ENCODE peak calls at places on chromosomes 12 and 14, in six cellular contexts. Z is NCI-H1092 treated with DMSO at 0.1 percent for 48 hours; B is activated CD4-positive, alpha-beta T cell treated with anti-CD3 and anti-CD28 coated beads, Interleukin-2, amount 50 U/mL, for 24 hours; D is mucosa of descending colon; W is D341Med; H is ureter. V is an unnamed sample.
A peak's percentile ranks its signal among the peaks of the same experiment; 100 is the strongest.

GRCh38 chr12:49322367-49322707 is 718 bp upstream of the TROAP start:
- DNase-seq in Z (no peak), B (no peak), D (no peak), W (no peak), H (no peak), V (no peak)

GRCh38 chr12:16019131-16019530 is 108.0 kb downstream of the DERA start:
- DNase-seq in Z (no peak), B (no peak), D (no peak), W (no peak), H (no peak), V (no peak)

GRCh38 chr12:7113389-7113871 is 4.4 kb upstream of the C1RL start:
- DNase-seq in Z (peak; percentile 11), B (peak; percentile 35), D (peak; percentile 42), W (peak; percentile 67), H (no peak), V (no peak)

GRCh38 chr14:23300687-23301223 is 1.9 kb downstream of the PPP1R3E start:
- DNase-seq in Z (peak; percentile 79), B (no peak), D (peak; percentile 48), W (no peak), H (no peak), V (peak; percentile 62)

GRCh38 chr12:6451348-6452244 is at the start of gene TAPBPL:
- DNase-seq in Z (peak; percentile 95), B (peak; percentile 81), D (peak; percentile 91), W (no peak), H (peak; percentile 91), V (peak; percentile 87)

GRCh38 chr14:88289214-88289613 is 33.9 kb downstream of the KCNK10 start:
- DNase-seq in Z (no peak), B (no peak), D (no peak), W (no peak), H (no peak), V (no peak)

GRCh38 chr12:77746108-77746507 is 84.6 kb upstream of the NAV3 start:
- DNase-seq in Z (peak; percentile 97), B (no peak), D (peak; percentile 24), W (no peak), H (no peak), V (no peak)

GRCh38 chr12:3218150-3218845 is 141.1 kb downstream of the TSPAN9 start:
- DNase-seq in Z (peak; percentile 92), B (no peak), D (peak; percentile 47), W (peak; percentile 88), H (peak; percentile 82), V (peak; percentile 77)

GRCh38 chr12:121346747-121347146 is 5.5 kb downstream of the ANAPC5 start:
- DNase-seq in Z (no peak), B (no peak), D (no peak), W (no peak), H (no peak), V (no peak)

GRCh38 chr12:47835831-47836155 is 16.1 kb upstream of the HDAC7 start:
- DNase-seq in Z (no peak), B (no peak), D (no peak), W (no peak), H (no peak), V (no peak)

GRCh38 chr12:62903151-62903550 is 31.8 kb downstream of the PPM1H start:
- DNase-seq in Z (no peak), B (no peak), D (no peak), W (no peak), H (no peak), V (no peak)

GRCh38 chr14:76203086-76204001 is 51.6 kb downstream of the GPATCH2L start:
- DNase-seq in Z (no peak), B (no peak), D (peak; percentile 16), W (no peak), H (no peak), V (no peak)

GRCh38 chr12:45050751-45051489 is at the start of gene DBX2:
- DNase-seq in Z (no peak), B (no peak), D (no peak), W (peak; percentile 80), H (no peak), V (no peak)

GRCh38 chr14:67228325-67228984 is 12.8 kb upstream of the PALS1 start:
- DNase-seq in Z (no peak), B (no peak), D (no peak), W (no peak), H (no peak), V (no peak)

GRCh38 chr12:47777741-47778558 is 4.9 kb downstream of the SLC48A1 start:
- DNase-seq in Z (no peak), B (no peak), D (peak; percentile 10), W (no peak), H (no peak), V (no peak)

GRCh38 chr12:26124491-26125450 is at the start of gene BHLHE41:
- DNase-seq in Z (no peak), B (no peak), D (peak; percentile 80), W (peak; percentile 46), H (peak; percentile 93), V (peak; percentile 68)

GRCh38 chr12:92118826-92119536 is 26.7 kb downstream of the BTG1 start:
- DNase-seq in Z (no peak), B (no peak), D (no peak), W (no peak), H (no peak), V (no peak)

GRCh38 chr12:14275886-14276285 is 89.6 kb upstream of the ATF7IP start:
- DNase-seq in Z (no peak), B (no peak), D (no peak), W (no peak), H (no peak), V (no peak)

GRCh38 chr14:88424573-88424972 is 39.1 kb downstream of the SPATA7 start:
- DNase-seq in Z (no peak), B (no peak), D (no peak), W (no peak), H (no peak), V (no peak)

GRCh38 chr12:21026302-21026701 is 104.7 kb upstream of the SLCO1B1 start:
- DNase-seq in Z (no peak), B (no peak), D (no peak), W (no peak), H (no peak), V (no peak)

GRCh38 chr12:117622741-117623140 is 261.3 kb upstream of the NOS1 start:
- DNase-seq in Z (no peak), B (no peak), D (no peak), W (no peak), H (no peak), V (no peak)

GRCh38 chr12:24062642-24063245 is 113.3 kb upstream of the SOX5 start:
- DNase-seq in Z (no peak), B (no peak), D (no peak), W (no peak), H (no peak), V (no peak)

GRCh38 chr14:91862417-91862816 is 4.9 kb downstream of the TC2N start:
- DNase-seq in Z (no peak), B (no peak), D (no peak), W (no peak), H (no peak), V (no peak)

GRCh38 chr12:53974084-53975018 is at the start of gene HOTAIR:
- DNase-seq in Z (peak; percentile 53), B (no peak), D (no peak), W (peak; percentile 69), H (no peak), V (no peak)

GRCh38 chr12:65497645-65498044 is 219.2 kb downstream of the MSRB3 start:
- DNase-seq in Z (no peak), B (no peak), D (no peak), W (no peak), H (no peak), V (no peak)

GRCh38 chr14:104135121-104135903 is 3.1 kb upstream of the KIF26A start:
- DNase-seq in Z (peak; percentile 10), B (no peak), D (no peak), W (peak; percentile 69), H (no peak), V (no peak)

GRCh38 chr12:6376079-6376941 is 947 bp upstream of the SCNN1A start:
- DNase-seq in Z (no peak), B (no peak), D (no peak), W (no peak), H (peak; percentile 73), V (peak; percentile 86)

GRCh38 chr12:125549171-125549570 is 483.9 kb downstream of the AACS start:
- DNase-seq in Z (no peak), B (no peak), D (no peak), W (no peak), H (no peak), V (no peak)

GRCh38 chr14:50308363-50308762 is 3.7 kb downstream of the L2HGDH start:
- DNase-seq in Z (no peak), B (no peak), D (no peak), W (no peak), H (no peak), V (no peak)

GRCh38 chr12:113432976-113433375 is 10.8 kb downstream of the SDSL start:
- DNase-seq in Z (no peak), B (no peak), D (no peak), W (no peak), H (no peak), V (no peak)

GRCh38 chr14:72653026-72653425 is 240.9 kb downstream of the DPF3 start:
- DNase-seq in Z (no peak), B (no peak), D (no peak), W (no peak), H (no peak), V (no peak)

GRCh38 chr12:109870648-109871047 is 9.7 kb downstream of the GLTP start:
- DNase-seq in Z (no peak), B (no peak), D (no peak), W (peak; percentile 5), H (no peak), V (no peak)

GRCh38 chr12:27996761-27997160 is 24.2 kb upstream of the PTHLH start:
- DNase-seq in Z (no peak), B (no peak), D (no peak), W (no peak), H (no peak), V (no peak)

GRCh38 chr12:76247026-76247688 is 101.1 kb downstream of the BBS10 start:
- DNase-seq in Z (no peak), B (no peak), D (no peak), W (no peak), H (no peak), V (no peak)

GRCh38 chr14:85701763-85702162 is 171.8 kb downstream of the FLRT2 start:
- DNase-seq in Z (no peak), B (no peak), D (no peak), W (no peak), H (no peak), V (no peak)

GRCh38 chr12:12466157-12466556 is 96.5 kb downstream of the DUSP16 start:
- DNase-seq in Z (no peak), B (no peak), D (no peak), W (no peak), H (no peak), V (no peak)

GRCh38 chr14:95313707-95314106 is 6.0 kb downstream of the CLMN start:
- DNase-seq in Z (no peak), B (no peak), D (peak; percentile 76), W (no peak), H (peak; percentile 81), V (peak; percentile 47)

GRCh38 chr12:26651566-26652188 is 181.3 kb downstream of the ITPR2 start:
- DNase-seq in Z (peak; percentile 21), B (peak; percentile 28), D (peak; percentile 70), W (peak; percentile 69), H (peak; percentile 66), V (peak; percentile 50)

GRCh38 chr12:94080684-94081009 is 67.7 kb upstream of the PLXNC1 start:
- DNase-seq in Z (peak; percentile 3), B (no peak), D (no peak), W (no peak), H (no peak), V (no peak)

GRCh38 chr14:69992564-69992963 is 113.3 kb downstream of the SMOC1 start:
- DNase-seq in Z (no peak), B (no peak), D (no peak), W (no peak), H (no peak), V (no peak)

V was measured in prostate gland.